ENCODE peak calls at places on chromosome 19, in six cellular contexts. One of them, this sample, is unnamed.
A peak's percentile ranks its signal among the peaks of the same experiment; 100 is the strongest.

GRCh38 chr19:17743874-17744273 is 7.4 kb upstream of the FCHO1 start:
- DNase-seq in SIG-M5: no peak
- DNase-seq in IMR-90: peak; percentile 63
- DNase-seq in uterus: no peak
- DNase-seq in CD14-positive monocyte: peak; percentile 79
- DNase-seq in hepatic stellate cell: no peak
- DNase-seq in this sample: no peak

GRCh38 chr19:17095141-17095919 is 19.8 kb downstream of the MYO9B start:
- DNase-seq in SIG-M5: no peak
- DNase-seq in CD14-positive monocyte: no peak
- DNase-seq in uterus: peak; percentile 88
- DNase-seq in hepatic stellate cell: peak; percentile 82
- DNase-seq in IMR-90: peak; percentile 35
- DNase-seq in this sample: no peak

GRCh38 chr19:41175825-41176734 is 16.9 kb upstream of the CYP2S1 start:
- DNase-seq in hepatic stellate cell: peak; percentile 74
- DNase-seq in uterus: peak; percentile 40
- DNase-seq in CD14-positive monocyte: peak; percentile 70
- DNase-seq in SIG-M5: peak; percentile 78
- DNase-seq in IMR-90: peak; percentile 76
- DNase-seq in this sample: peak; percentile 85

GRCh38 chr19:8017808-8018207 is 12.4 kb upstream of the ELAVL1 start:
- DNase-seq in hepatic stellate cell: no peak
- DNase-seq in IMR-90: no peak
- DNase-seq in CD14-positive monocyte: peak; percentile 48
- DNase-seq in SIG-M5: no peak
- DNase-seq in uterus: no peak
- DNase-seq in this sample: no peak

GRCh38 chr19:46613525-46613924 is 11.4 kb downstream of the PTGIR start:
- DNase-seq in IMR-90: no peak
- DNase-seq in CD14-positive monocyte: peak; percentile 35
- DNase-seq in uterus: peak; percentile 24
- DNase-seq in SIG-M5: no peak
- DNase-seq in hepatic stellate cell: no peak
- DNase-seq in this sample: no peak

GRCh38 chr19:45547965-45548609 is 36.5 kb downstream of the OPA3 start:
- DNase-seq in SIG-M5: no peak
- DNase-seq in hepatic stellate cell: no peak
- DNase-seq in uterus: no peak
- DNase-seq in CD14-positive monocyte: no peak
- DNase-seq in IMR-90: peak; percentile 18
- DNase-seq in this sample: peak; percentile 42

GRCh38 chr19:43501661-43502418 is 2.7 kb downstream of the PHLDB3 start:
- DNase-seq in hepatic stellate cell: no peak
- DNase-seq in uterus: peak; percentile 21
- DNase-seq in SIG-M5: no peak
- DNase-seq in IMR-90: no peak
- DNase-seq in CD14-positive monocyte: no peak
- DNase-seq in this sample: no peak

GRCh38 chr19:3270908-3271307 is 46.4 kb downstream of the CELF5 start:
- DNase-seq in IMR-90: peak; percentile 45
- DNase-seq in SIG-M5: no peak
- DNase-seq in hepatic stellate cell: no peak
- DNase-seq in uterus: no peak
- DNase-seq in CD14-positive monocyte: no peak
- DNase-seq in this sample: peak; percentile 13

GRCh38 chr19:3431760-3432397 is 48.4 kb downstream of the SMIM24 start:
- DNase-seq in IMR-90: no peak
- DNase-seq in SIG-M5: no peak
- DNase-seq in hepatic stellate cell: no peak
- DNase-seq in CD14-positive monocyte: no peak
- DNase-seq in uterus: no peak
- DNase-seq in this sample: no peak

GRCh38 chr19:13741893-13742292 is 22.4 kb upstream of the MRI1 start:
- DNase-seq in SIG-M5: no peak
- DNase-seq in hepatic stellate cell: no peak
- DNase-seq in CD14-positive monocyte: no peak
- DNase-seq in IMR-90: no peak
- DNase-seq in uterus: no peak
- DNase-seq in this sample: no peak

GRCh38 chr19:3061214-3062161 is 807 bp downstream of the TLE5 start:
- DNase-seq in uterus: peak; percentile 71
- DNase-seq in SIG-M5: no peak
- DNase-seq in CD14-positive monocyte: no peak
- DNase-seq in IMR-90: peak; percentile 17
- DNase-seq in hepatic stellate cell: peak; percentile 65
- DNase-seq in this sample: peak; percentile 68

GRCh38 chr19:14540741-14541525 is 11.5 kb downstream of the TECR start:
- DNase-seq in IMR-90: no peak
- DNase-seq in CD14-positive monocyte: no peak
- DNase-seq in hepatic stellate cell: no peak
- DNase-seq in SIG-M5: no peak
- DNase-seq in uterus: no peak
- DNase-seq in this sample: no peak

GRCh38 chr19:38714354-38714778 is 29.9 kb downstream of the CAPN12 start:
- DNase-seq in CD14-positive monocyte: no peak
- DNase-seq in SIG-M5: no peak
- DNase-seq in IMR-90: no peak
- DNase-seq in uterus: no peak
- DNase-seq in hepatic stellate cell: no peak
- DNase-seq in this sample: no peak

GRCh38 chr19:38949580-38950367 is 19.0 kb downstream of the MRPS12 start:
- DNase-seq in uterus: peak; percentile 82
- DNase-seq in CD14-positive monocyte: no peak
- DNase-seq in SIG-M5: no peak
- DNase-seq in IMR-90: peak; percentile 25
- DNase-seq in hepatic stellate cell: peak; percentile 58
- DNase-seq in this sample: peak; percentile 46

GRCh38 chr19:44061038-44061437 is 9.2 kb downstream of the ZNF223 start:
- DNase-seq in SIG-M5: no peak
- DNase-seq in IMR-90: no peak
- DNase-seq in uterus: no peak
- DNase-seq in hepatic stellate cell: no peak
- DNase-seq in CD14-positive monocyte: no peak
- DNase-seq in this sample: no peak

GRCh38 chr19:58154287-58154678 is 3.7 kb upstream of the ZNF329 start:
- DNase-seq in IMR-90: peak; percentile 24
- DNase-seq in SIG-M5: no peak
- DNase-seq in hepatic stellate cell: peak; percentile 56
- DNase-seq in uterus: peak; percentile 25
- DNase-seq in CD14-positive monocyte: no peak
- DNase-seq in this sample: peak; percentile 50

GRCh38 chr19:1467512-1468273 is 11.3 kb downstream of the C19orf25 start:
- DNase-seq in hepatic stellate cell: no peak
- DNase-seq in CD14-positive monocyte: no peak
- DNase-seq in IMR-90: no peak
- DNase-seq in SIG-M5: no peak
- DNase-seq in uterus: no peak
- DNase-seq in this sample: no peak

GRCh38 chr19:19329199-19329598 is 8.6 kb downstream of the MAU2 start:
- DNase-seq in IMR-90: no peak
- DNase-seq in uterus: no peak
- DNase-seq in hepatic stellate cell: no peak
- DNase-seq in SIG-M5: no peak
- DNase-seq in CD14-positive monocyte: peak; percentile 63
- DNase-seq in this sample: no peak

GRCh38 chr19:12794196-12794921 is 3.1 kb downstream of the JUNB start:
- DNase-seq in CD14-positive monocyte: no peak
- DNase-seq in hepatic stellate cell: no peak
- DNase-seq in SIG-M5: no peak
- DNase-seq in uterus: no peak
- DNase-seq in IMR-90: peak; percentile 62
- DNase-seq in this sample: no peak